ENCODE peak calls at places on chromosome 20, in five cellular contexts. W is midbrain; M is NCI-H1694 treated with DMSO at 0.1 percent for 48 hours; A is CD8-positive, alpha-beta T cell; C is non-pigmented ciliary epithelial cell. N is an unnamed sample.

GRCh38 chr20:49230021-49230420 is 10.8 kb downstream of the DDX27 start:
- DNase-seq in W (no peak), M (no peak), A (no peak), C (no peak), N (no peak)

GRCh38 chr20:9884666-9885065 is 45.8 kb upstream of the PAK5 start:
- DNase-seq in W (no peak), M (no peak), A (no peak), C (no peak), N (no peak)

GRCh38 chr20:56788041-56788670 is 159.1 kb downstream of the TFAP2C start:
- DNase-seq in W (no peak), M (no peak), A (no peak), C (peak), N (peak)

GRCh38 chr20:15166744-15167143 is 829.3 kb upstream of the FLRT3 start:
- DNase-seq in W (no peak), M (no peak), A (no peak), C (no peak), N (no peak)

GRCh38 chr20:8223096-8223870 is 91.2 kb downstream of the PLCB1 start:
- DNase-seq in W (no peak), M (no peak), A (no peak), C (peak), N (peak)

GRCh38 chr20:38673261-38673660 is 51.0 kb upstream of the SLC32A1 start:
- DNase-seq in W (no peak), M (no peak), A (no peak), C (no peak), N (no peak)

GRCh38 chr20:4225778-4226177 is 210.4 kb upstream of the RNF24 start:
- DNase-seq in W (no peak), M (no peak), A (no peak), C (peak), N (peak)

GRCh38 chr20:37575884-37576283 is 48.2 kb upstream of the BLCAP start:
- DNase-seq in W (no peak), M (no peak), A (no peak), C (no peak), N (no peak)

GRCh38 chr20:58794510-58795180 is 56.1 kb downstream of the GNAS-AS1 start:
- DNase-seq in W (no peak), M (no peak), A (no peak), C (no peak), N (no peak)

GRCh38 chr20:35021063-35021462 is 65.4 kb downstream of the MYH7B start:
- DNase-seq in W (no peak), M (no peak), A (no peak), C (peak), N (no peak)

GRCh38 chr20:56212071-56212470 is 36.5 kb upstream of the MC3R start:
- DNase-seq in W (no peak), M (no peak), A (no peak), C (no peak), N (no peak)

GRCh38 chr20:13158339-13158738 is 62.7 kb upstream of the ISM1 start:
- DNase-seq in W (no peak), M (no peak), A (no peak), C (no peak), N (no peak)

GRCh38 chr20:49631074-49631716 is 63.3 kb upstream of the PTGIS start:
- DNase-seq in W (no peak), M (no peak), A (no peak), C (no peak), N (no peak)

GRCh38 chr20:20525214-20525613 is 157.3 kb downstream of the INSM1 start:
- DNase-seq in W (no peak), M (no peak), A (no peak), C (no peak), N (no peak)

GRCh38 chr20:34437330-34437986 is 74.4 kb downstream of the ITCH start:
- DNase-seq in W (no peak), M (no peak), A (no peak), C (peak), N (peak)

GRCh38 chr20:62918830-62919229 is 7.5 kb downstream of the DIDO1 start:
- DNase-seq in W (no peak), M (no peak), A (peak), C (no peak), N (no peak)

GRCh38 chr20:1935696-1936366 is 40.6 kb downstream of the SIRPA start:
- DNase-seq in W (peak), M (no peak), A (no peak), C (no peak), N (no peak)

N was measured in retinal pigment epithelial cell.